ENCODE peak calls at places on chromosomes 2 and 18, in six cellular contexts. S is PC-9, D is GM23248, U is PC-3, N is MM.1S, R is SK-N-SH. B is an unnamed sample. For H3F3A and H3K9me2, the result is how much of the 10 kb centered on the place peaks cover.

GRCh38 chr2:219688560-219689445 is 61.4 kb downstream of the SLC4A3 start:
- DNase-seq in S (peak), D (peak), U (peak), N (no peak), R (no peak), B (no peak)

GRCh38 chr2:239730897-239731296 is 294.2 kb downstream of the NDUFA10 start:
- DNase-seq in S (no peak), D (no peak), U (no peak), N (no peak), R (peak), B (no peak)

GRCh38 chr2:69200107-69200520 is 186.9 kb downstream of the GFPT1 start:
- DNase-seq in S (no peak), D (peak), U (no peak), N (no peak), R (no peak), B (no peak)

GRCh38 chr2:55153564-55154315 is 78.4 kb downstream of the CLHC1 start:
- DNase-seq in S (peak), D (no peak), U (no peak), N (no peak), R (no peak), B (no peak)

GRCh38 chr2:65396348-65397026 is 35.9 kb downstream of the SPRED2 start:
- DNase-seq in S (peak), D (peak), U (peak), N (no peak), R (no peak), B (no peak)

GRCh38 chr2:392921-393270 is 105.0 kb upstream of the ALKAL2 start:
- DNase-seq in S (no peak), D (no peak), U (no peak), N (no peak), R (no peak), B (no peak)

GRCh38 chr18:65752625-65753325 is 2.0 kb downstream of the CDH7 start:
- DNase-seq in S (no peak), D (no peak), U (no peak), N (no peak), R (no peak), B (no peak)

GRCh38 chr2:210003394-210003793 is 956 bp downstream of the RPE start:
- DNase-seq in S (no peak), D (peak), U (no peak), N (no peak), R (no peak), B (no peak)

GRCh38 chr2:209391776-209392401 is 32.0 kb upstream of the MAP2 start:
- DNase-seq in S (peak), D (peak), U (peak), N (no peak), R (no peak), B (peak)

GRCh38 chr2:225566798-225567197 is 167.3 kb downstream of the NYAP2 start:
- DNase-seq in S (peak), D (peak), U (peak), N (no peak), R (no peak), B (no peak)

GRCh38 chr2:14952383-14952782 is 319.9 kb downstream of the LRATD1 start:
- DNase-seq in S (no peak), D (no peak), U (no peak), N (no peak), R (no peak), B (no peak)

GRCh38 chr2:219704878-219705277 is 77.4 kb downstream of the SLC4A3 start:
- DNase-seq in S (no peak), D (no peak), U (no peak), N (no peak), R (no peak), B (no peak)

GRCh38 chr2:218569661-218570500 is 1.2 kb downstream of the CNOT9 start:
- DNase-seq in S (no peak), D (peak), U (peak), N (peak), R (peak), B (peak)

GRCh38 chr2:166140922-166141321 is 13.1 kb upstream of the SCN1A start:
- DNase-seq in S (no peak), D (no peak), U (no peak), N (no peak), R (no peak), B (no peak)

GRCh38 chr18:31454066-31454708 is 6.6 kb downstream of the DSG3 start:
- DNase-seq in S (peak), D (peak), U (peak), N (no peak), R (no peak), B (no peak)

GRCh38 chr2:218186876-218187649 is 20.3 kb upstream of the CXCR1 start:
- DNase-seq in S (no peak), D (no peak), U (no peak), N (no peak), R (no peak), B (no peak)

GRCh38 chr2:170696006-170696405 is 19.1 kb upstream of the SP5 start:
- DNase-seq in S (no peak), D (no peak), U (no peak), N (no peak), R (no peak), B (no peak)

DNA sequence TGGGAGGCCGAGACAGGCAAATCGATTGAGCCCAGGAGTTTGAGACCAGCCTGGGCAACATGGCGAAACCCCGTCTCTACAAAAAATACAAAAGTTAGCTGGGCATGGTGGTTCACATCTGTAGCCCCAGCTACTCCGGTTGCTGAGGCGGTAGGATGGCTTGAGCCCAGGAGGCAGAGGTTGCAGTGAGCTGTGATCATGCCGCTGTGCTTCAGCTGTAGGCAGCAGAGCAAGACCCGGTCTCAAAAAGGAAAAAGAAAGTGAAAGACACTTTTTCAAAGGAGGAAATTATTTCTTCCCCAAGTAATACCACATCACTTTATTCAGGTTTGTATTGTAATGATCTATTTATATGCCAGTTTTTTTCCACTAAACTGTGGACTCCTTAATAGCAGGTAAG is 35.7 kb upstream of the TAF4B start:
- DNase-seq in S (no peak), D (no peak), U (no peak), N (peak), R (no peak), B (no peak)
- H3F3A ChIP-seq in S (under half), D (under half), U (under half), N (under half), R (under half), B (under half)

DNA sequence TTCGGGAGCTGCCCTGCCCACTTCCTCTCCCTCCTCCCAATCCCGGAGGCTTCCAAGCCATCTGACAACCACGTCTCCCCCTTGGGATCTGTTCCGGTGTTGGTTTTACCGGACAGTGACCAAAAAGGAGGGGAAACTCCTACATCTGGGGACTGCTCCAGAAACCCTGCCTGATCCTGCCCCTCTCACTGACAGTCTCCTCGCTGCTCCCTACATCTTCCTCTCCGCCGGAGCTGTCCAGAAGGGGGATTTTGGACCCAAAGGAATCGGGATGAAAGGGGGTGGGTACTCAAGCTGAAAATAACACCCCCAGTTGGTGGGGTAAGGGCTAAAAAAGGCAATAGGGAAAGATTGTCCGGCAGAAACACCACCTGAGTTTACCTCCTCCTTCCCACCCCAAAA is 1.5 kb downstream of the INO80D start:
- DNase-seq in S (no peak), D (peak), U (peak), N (peak), R (peak), B (peak)
- H3K9me2 ChIP-seq in S (under half), D (under half), U (under half), N (under half), R (under half), B (under half)

GRCh38 chr2:47161475-47161874 is 6.4 kb upstream of the STPG4 start:
- DNase-seq in S (no peak), D (no peak), U (no peak), N (no peak), R (no peak), B (no peak)
- H3F3A ChIP-seq in S (half or more), D (half or more), U (under half), N (half or more), R (half or more), B (under half)

DNA sequence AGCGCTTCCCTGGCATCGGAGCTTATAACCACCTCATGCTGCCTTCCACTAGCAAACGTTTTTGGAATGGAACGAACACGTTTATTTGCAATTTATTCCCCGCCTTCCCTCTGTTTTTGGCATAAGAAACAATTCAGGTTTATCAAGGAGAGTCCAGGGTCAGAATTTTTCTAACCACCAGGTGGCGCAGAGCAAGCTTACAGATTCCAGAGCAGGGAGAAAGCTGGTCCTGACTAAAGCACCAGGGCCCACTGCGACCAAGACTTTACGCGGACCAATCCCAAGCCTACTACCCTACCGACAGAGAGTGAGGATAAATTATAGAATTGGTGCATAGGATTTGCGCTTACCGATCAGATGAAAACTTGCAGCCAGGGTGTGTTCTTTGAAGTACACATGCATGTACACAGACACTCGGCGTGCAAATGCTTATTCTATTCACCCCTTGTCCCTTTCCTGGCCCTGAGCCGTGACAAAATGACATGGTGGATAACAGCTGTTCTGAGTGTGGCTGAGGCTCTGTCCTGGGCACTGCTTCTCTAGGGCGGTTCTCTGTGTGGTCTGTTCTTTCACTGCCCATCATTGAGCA is 34.7 kb downstream of the NAPG start:
- DNase-seq in S (no peak), D (peak), U (peak), N (peak), R (peak), B (peak)
- H3K9me2 ChIP-seq in S (under half), D (under half), U (under half), N (under half), R (under half), B (under half)

DNA sequence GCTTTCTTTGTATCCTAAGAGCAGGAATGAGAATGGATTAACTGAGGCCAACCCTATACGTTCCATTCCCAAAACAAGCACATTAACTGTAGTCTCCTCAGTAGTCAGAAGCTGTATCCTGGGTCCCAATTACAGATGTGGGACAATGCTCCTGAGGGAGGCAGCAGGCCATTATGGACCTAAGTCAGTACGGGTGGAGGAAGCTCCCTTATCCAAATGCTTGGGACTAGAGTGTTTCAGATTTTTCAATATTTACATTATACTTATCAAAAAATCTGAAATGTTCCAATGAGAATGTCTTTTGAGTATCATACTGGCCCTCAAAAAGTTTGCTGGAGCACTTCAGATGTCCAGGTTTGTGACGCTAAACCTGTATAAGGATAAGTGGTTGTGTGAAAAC is 90.1 kb downstream of the PRELID3A start:
- DNase-seq in S (no peak), D (no peak), U (no peak), N (no peak), R (no peak), B (no peak)
- H3F3A ChIP-seq in S (under half), D (under half), U (under half), N (under half), R (under half), B (under half)

DNA sequence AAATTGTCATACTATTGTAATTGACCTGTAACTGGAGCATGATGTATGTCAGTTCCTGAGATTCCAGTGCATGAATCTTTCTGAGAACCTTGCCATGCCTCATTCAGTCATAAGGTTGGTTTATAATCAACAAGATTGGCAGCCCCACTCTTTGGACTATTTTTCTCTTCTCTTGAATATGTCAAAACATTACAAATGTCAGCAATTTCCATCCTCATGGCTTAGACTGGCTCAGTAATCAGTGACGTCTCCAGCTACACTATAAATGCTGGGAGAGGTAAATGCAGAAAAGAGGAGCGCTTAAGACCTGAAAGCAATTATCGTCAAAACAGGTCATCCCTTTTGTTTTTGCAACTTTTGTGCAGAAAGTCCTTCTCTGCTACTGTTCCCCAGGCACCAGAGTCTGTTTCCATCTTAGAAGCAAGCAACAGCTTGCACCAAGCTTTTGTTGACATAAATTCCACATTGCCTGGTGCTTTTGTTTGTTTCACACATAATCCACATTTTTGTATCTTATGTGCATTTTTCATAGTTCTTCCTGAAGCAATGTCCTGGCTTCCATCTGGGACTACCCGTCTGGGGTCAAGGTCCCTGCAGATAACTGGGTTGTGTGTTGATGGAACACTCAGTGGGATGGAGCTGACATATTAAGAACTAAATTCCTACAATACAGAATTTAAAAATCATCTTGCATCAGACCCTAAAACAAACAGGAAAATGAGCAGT is 149.8 kb downstream of the OSR1 start:
- DNase-seq in S (no peak), D (no peak), U (no peak), N (no peak), R (no peak), B (no peak)
- H3K9me2 ChIP-seq in S (under half), D (under half), U (under half), N (under half), R (under half), B (under half)

DNA sequence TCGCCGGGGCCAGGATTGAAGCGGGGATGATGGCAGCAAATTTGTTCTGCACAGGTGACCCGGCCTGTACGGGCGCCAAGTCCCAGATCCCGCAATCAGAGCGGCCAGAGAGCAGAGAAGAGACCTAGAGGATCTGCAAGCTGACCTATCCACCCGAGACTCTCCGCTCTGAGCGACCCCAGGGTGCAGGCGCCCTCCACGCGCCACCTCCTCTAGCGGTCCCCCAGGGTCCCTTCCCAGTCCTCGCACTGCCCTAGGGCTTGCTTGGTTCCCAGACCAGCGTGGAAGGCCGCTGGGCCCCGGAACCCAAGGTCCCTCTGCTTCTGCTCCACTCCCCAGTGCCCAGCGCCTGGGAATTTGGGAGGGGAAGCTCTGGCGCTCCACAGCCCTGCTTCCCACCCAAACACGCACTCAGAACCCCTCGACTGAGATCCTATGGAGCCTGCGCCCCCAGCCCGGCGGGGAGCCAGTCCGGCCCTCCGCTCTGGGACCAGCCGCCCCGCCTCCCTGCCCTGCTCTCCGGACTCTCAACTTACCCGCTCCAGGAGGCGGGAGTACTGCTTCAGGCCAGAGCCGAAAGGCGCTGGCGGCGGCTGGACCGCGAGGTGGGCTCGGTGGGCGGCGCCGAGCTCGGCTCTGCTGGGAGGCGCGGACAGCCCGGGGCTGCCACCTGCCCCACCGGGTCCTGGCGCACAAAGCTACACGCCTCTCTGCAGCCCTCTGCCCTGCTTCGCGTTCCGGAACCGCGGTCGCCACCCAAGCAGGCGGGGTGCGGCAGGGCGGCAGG is 3.0 kb upstream of the SIX3 start:
- DNase-seq in S (peak), D (peak), U (peak), N (no peak), R (peak), B (peak)
- H3F3A ChIP-seq in S (under half), D (under half), U (under half), N (under half), R (under half), B (under half)

GRCh38 chr2:177235855-177236437 is 23.4 kb downstream of the HNRNPA3 start:
- DNase-seq in S (no peak), D (no peak), U (no peak), N (no peak), R (no peak), B (no peak)
- H3K9me2 ChIP-seq in S (under half), D (under half), U (under half), N (under half), R (under half), B (under half)

DNA sequence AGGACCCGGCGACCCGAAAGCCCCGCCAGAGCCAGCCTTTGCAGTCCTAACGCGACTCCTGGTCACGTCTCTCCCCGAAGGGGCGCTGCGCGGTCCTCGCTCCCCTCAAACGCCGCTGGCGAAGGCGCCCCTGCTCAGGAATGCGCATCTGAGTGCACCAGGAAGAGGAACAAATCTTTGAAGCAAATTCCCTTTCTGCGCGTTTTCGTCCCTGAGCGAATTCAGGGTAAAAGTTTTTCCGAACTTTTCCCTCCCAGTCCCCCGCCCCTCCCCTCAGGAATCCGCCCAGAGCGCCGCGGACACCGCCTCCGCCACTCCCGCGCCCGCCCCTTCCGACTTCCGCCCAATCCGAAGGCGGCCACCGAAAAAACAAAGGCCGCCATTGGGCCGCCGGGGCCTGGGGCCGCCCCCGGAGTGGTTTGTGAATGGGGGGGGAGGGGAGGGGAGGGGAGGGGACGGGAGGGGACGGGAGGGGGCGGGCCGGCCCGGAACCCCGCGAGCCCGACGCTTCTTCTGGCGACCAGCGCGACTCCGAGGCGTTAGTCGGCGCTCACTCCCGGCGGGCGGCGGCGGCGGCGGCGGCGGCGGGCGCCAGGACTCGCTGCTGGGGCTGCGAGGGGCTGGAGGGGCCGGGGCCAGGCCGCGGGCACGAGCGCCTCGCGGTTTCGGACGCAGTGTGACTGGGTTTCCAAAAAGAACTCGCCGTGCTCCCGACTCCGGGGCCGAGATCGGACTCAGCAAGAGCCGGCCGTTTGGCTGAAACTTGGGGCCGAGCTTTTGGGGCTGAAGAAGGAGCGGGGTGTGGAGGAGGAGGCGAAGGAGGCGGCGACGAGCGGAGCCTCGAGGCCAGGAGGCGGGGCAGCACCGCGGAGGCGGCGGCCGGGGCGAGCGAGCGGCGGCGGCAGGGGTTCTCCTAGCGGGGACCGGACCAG is at the start of gene FZD7:
- DNase-seq in S (peak), D (peak), U (peak), N (peak), R (peak), B (peak)
- H3F3A ChIP-seq in S (under half), D (under half), U (under half), N (under half), R (under half), B (under half)

B was measured in GM23338.